ENCODE peak calls at places on chromosomes 13 and 19, in four cellular contexts. P is mesothelial cell of epicardium, R is BJ, K is omental fat pad. D is an unnamed sample.

GRCh38 chr19:34598217-34599155 is 78.5 kb downstream of the SCGB2B2 start:
- DNase-seq in K (no peak), P (no peak), R (no peak), D (no peak)

GRCh38 chr13:38530492-38530891 is 156.4 kb upstream of the FREM2 start:
- DNase-seq in K (no peak), P (no peak), R (peak), D (no peak)

GRCh38 chr13:95382411-95382810 is 81.2 kb upstream of the ABCC4 start:
- DNase-seq in P (no peak), R (no peak), K (no peak), D (no peak)

GRCh38 chr13:49148405-49148804 is 71.7 kb upstream of the MLNR start:
- DNase-seq in K (no peak), P (no peak), R (no peak), D (no peak)

GRCh38 chr19:14370169-14370998 is 10.9 kb upstream of the ADGRE5 start:
- DNase-seq in P (no peak), K (no peak), R (no peak), D (peak)

GRCh38 chr19:11005521-11005920 is 44.7 kb downstream of the SMARCA4 start:
- DNase-seq in K (no peak), R (no peak), P (no peak), D (no peak)

GRCh38 chr13:82224806-82225205 is 1657.5 kb downstream of the SLITRK1 start:
- DNase-seq in R (no peak), K (no peak), P (no peak), D (no peak)

GRCh38 chr19:10602330-10603083 is 15.4 kb upstream of the AP1M2 start:
- DNase-seq in K (peak), R (no peak), P (peak), D (peak)

GRCh38 chr19:33052352-33052972 is 12.2 kb downstream of the RHPN2 start:
- DNase-seq in R (no peak), K (no peak), P (no peak), D (no peak)

GRCh38 chr13:49216334-49216733 is 3.8 kb upstream of the MLNR start:
- DNase-seq in R (no peak), K (no peak), P (no peak), D (no peak)

GRCh38 chr19:5254543-5254942 is 86.1 kb downstream of the PTPRS start:
- DNase-seq in P (no peak), K (no peak), R (no peak), D (no peak)

GRCh38 chr19:49814010-49814409 is 918 bp upstream of the FUZ start:
- DNase-seq in K (no peak), P (no peak), R (no peak), D (no peak)

GRCh38 chr19:27742041-27742440 is 1470.9 kb downstream of the UQCRFS1 start:
- DNase-seq in K (no peak), R (no peak), P (no peak), D (no peak)

GRCh38 chr19:13039211-13039789 is 44.0 kb downstream of the NFIX start:
- DNase-seq in P (no peak), R (no peak), K (no peak), D (no peak)

GRCh38 chr13:97627566-97627965 is 193.6 kb downstream of the RAP2A start:
- DNase-seq in K (no peak), R (peak), P (no peak), D (no peak)

GRCh38 chr19:58406818-58407657 is 1.4 kb upstream of the ZNF584 start:
- DNase-seq in P (no peak), R (no peak), K (no peak), D (no peak)

GRCh38 chr13:113258655-113259054 is 38.4 kb upstream of the LAMP1 start:
- DNase-seq in P (no peak), R (no peak), K (no peak), D (no peak)

GRCh38 chr19:7018828-7019227 is 2.4 kb downstream of the MBD3L2B start:
- DNase-seq in R (no peak), P (no peak), K (no peak), D (no peak)

GRCh38 chr19:43847884-43848283 is 20.8 kb downstream of the ZNF283 start:
- DNase-seq in P (no peak), R (no peak), K (no peak), D (no peak)

GRCh38 chr19:31066385-31066784 is 282.9 kb downstream of the TSHZ3 start:
- DNase-seq in K (no peak), P (no peak), R (peak), D (no peak)

GRCh38 chr19:16366433-16367268 is 42.0 kb downstream of the KLF2 start:
- DNase-seq in P (no peak), K (no peak), R (no peak), D (peak)

GRCh38 chr13:30224732-30225131 is 82.6 kb downstream of the KATNAL1 start:
- DNase-seq in R (no peak), K (no peak), P (no peak), D (no peak)

GRCh38 chr13:102018716-102019115 is 383.1 kb downstream of the FGF14 start:
- DNase-seq in K (no peak), P (no peak), R (no peak), D (no peak)

GRCh38 chr13:43783820-43784219 is 3.0 kb downstream of the ENOX1 start:
- DNase-seq in P (no peak), K (no peak), R (no peak), D (no peak)

GRCh38 chr13:67086260-67086659 is 143.9 kb downstream of the PCDH9 start:
- DNase-seq in P (no peak), R (no peak), K (no peak), D (no peak)

GRCh38 chr19:35975608-35976214 is 19.3 kb upstream of the SDHAF1 start:
- DNase-seq in R (no peak), P (no peak), K (no peak), D (no peak)

GRCh38 chr13:26601669-26602068 is 44.2 kb downstream of the WASF3 start:
- DNase-seq in P (no peak), R (no peak), K (no peak), D (peak)

GRCh38 chr19:49413348-49413747 is 9.9 kb downstream of the PTH2 start:
- DNase-seq in R (no peak), K (no peak), P (no peak), D (no peak)

GRCh38 chr19:55447421-55448174 is 4.5 kb upstream of the SHISA7 start:
- DNase-seq in R (no peak), K (no peak), P (no peak), D (no peak)

GRCh38 chr19:3276341-3276799 is 51.9 kb downstream of the CELF5 start:
- DNase-seq in K (no peak), P (no peak), R (no peak), D (peak)

GRCh38 chr13:25330541-25330940 is 29.1 kb downstream of the NUP58 start:
- DNase-seq in R (no peak), K (no peak), P (no peak), D (no peak)

GRCh38 chr13:100883453-100883852 is 208.9 kb upstream of the TMTC4 start:
- DNase-seq in R (no peak), P (no peak), K (no peak), D (no peak)

GRCh38 chr13:78201411-78201810 is 282.8 kb upstream of the EDNRB start:
- DNase-seq in P (no peak), R (no peak), K (no peak), D (peak)

GRCh38 chr13:26133286-26133685 is 81.5 kb upstream of the SHISA2 start:
- DNase-seq in R (no peak), P (no peak), K (no peak), D (no peak)

GRCh38 chr19:40907968-40908735 is 26.1 kb upstream of the CYP2A7 start:
- DNase-seq in P (no peak), R (no peak), K (peak), D (no peak)

GRCh38 chr13:100600461-100600860 is 11.9 kb upstream of the GGACT start:
- DNase-seq in K (no peak), R (no peak), P (no peak), D (no peak)

GRCh38 chr13:35923347-35923746 is 207.8 kb downstream of the DCLK1 start:
- DNase-seq in P (no peak), R (no peak), K (no peak), D (no peak)

GRCh38 chr13:46313441-46314257 is 73.4 kb downstream of the RUBCNL start:
- DNase-seq in P (no peak), K (no peak), R (no peak), D (no peak)

GRCh38 chr13:46314587-46314986 is 72.5 kb downstream of the RUBCNL start:
- DNase-seq in K (no peak), R (no peak), P (no peak), D (no peak)

GRCh38 chr13:46315036-46315435 is 72.0 kb downstream of the RUBCNL start:
- DNase-seq in R (no peak), K (no peak), P (no peak), D (no peak)

GRCh38 chr13:46315491-46316075 is 71.5 kb downstream of the RUBCNL start:
- DNase-seq in K (no peak), P (no peak), R (no peak), D (no peak)

GRCh38 chr13:46317120-46317519 is 69.9 kb downstream of the RUBCNL start:
- DNase-seq in R (no peak), K (no peak), P (no peak), D (no peak)
- TF ChIP-seq CTCF in R (no peak), K (no peak), P (no peak), D (no peak)

GRCh38 chr19:47432091-47432490 is 12.8 kb upstream of the MEIS3 start:
- DNase-seq in P (no peak), R (no peak), K (no peak), D (no peak)

GRCh38 chr19:47429140-47429793 is 9.9 kb upstream of the MEIS3 start:
- DNase-seq in R (no peak), P (no peak), K (no peak), D (no peak)

GRCh38 chr19:47432499-47432898 is 13.2 kb upstream of the MEIS3 start:
- DNase-seq in R (no peak), K (no peak), P (no peak), D (no peak)

GRCh38 chr19:47428177-47428894 is 9.0 kb upstream of the MEIS3 start:
- DNase-seq in K (peak), R (peak), P (peak), D (peak)

DNA sequence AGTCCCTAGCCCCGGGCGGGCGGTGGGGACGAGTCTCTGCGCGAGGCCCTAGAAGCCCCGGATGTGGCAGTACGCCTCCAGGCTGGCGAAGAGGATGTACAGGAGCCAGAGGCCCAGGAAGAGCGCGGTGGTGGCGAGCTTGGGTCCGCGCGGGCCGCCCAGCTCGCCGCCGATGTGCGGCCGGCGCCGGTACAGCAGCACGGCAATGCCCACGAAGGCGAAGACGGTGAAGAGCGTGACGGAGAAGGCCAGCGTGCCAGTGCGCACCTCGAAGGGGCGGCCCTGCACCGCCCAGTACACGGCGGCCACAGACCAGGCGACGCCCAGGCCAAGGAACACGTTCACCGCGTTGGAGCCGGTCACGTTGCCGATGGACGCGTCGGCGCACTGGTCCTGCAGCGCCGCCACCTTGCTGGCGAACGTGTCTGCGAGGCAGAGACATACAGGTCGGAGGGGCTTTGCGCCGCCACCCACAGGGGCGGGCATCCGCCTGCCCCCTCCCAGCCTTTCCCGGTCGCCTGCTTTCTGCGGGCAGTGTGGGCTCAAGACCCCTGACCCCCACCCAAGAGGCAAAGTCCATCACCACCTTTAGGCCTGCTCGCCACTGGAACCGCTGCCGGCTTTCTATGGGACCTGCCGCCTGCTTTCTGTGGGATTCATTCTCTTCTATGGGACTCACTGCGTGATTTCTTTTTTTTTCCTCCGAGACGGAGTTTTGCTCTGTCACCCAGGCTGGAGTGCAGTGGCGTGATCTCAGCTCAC is 10.9 kb upstream of the MEIS3 start:
- DNase-seq in R (no peak), K (no peak), P (no peak), D (no peak)
- TF ChIP-seq CTCF in R (peak), K (no peak), P (peak), D (no peak)

GRCh38 chr13:37406031-37406430 is 192.5 kb downstream of the POSTN start:
- DNase-seq in R (no peak), K (no peak), P (no peak), D (no peak)

GRCh38 chr13:37409756-37410155 is 188.8 kb downstream of the POSTN start:
- DNase-seq in K (no peak), R (no peak), P (no peak), D (no peak)

GRCh38 chr13:37403776-37404497 is 194.6 kb downstream of the POSTN start:
- DNase-seq in K (no peak), P (no peak), R (peak), D (no peak)

GRCh38 chr13:37412271-37412683 is 186.3 kb downstream of the POSTN start:
- DNase-seq in K (no peak), R (no peak), P (no peak), D (no peak)

GRCh38 chr13:37407156-37407555 is 191.4 kb downstream of the POSTN start:
- DNase-seq in P (no peak), R (no peak), K (no peak), D (no peak)
- TF ChIP-seq CTCF in P (no peak), R (no peak), K (no peak), D (no peak)

DNA sequence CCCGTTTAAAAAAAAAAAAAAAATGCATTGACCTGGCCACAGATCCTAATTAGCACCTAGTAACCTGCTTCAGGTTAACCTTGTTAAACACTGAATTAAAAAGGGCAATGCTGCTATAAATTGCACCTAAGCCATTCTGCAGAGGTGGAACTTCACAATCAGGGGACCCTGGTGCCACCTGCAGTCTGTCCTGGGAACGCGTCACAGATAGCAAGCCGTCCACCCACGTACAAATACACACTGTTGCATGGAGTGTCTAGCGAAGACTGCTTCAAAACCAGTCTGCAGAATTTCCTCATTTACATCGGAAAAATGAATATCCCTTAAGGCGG is 169.3 kb downstream of the COL4A1 start:
- DNase-seq in R (no peak), P (no peak), K (no peak), D (peak)
- TF ChIP-seq CTCF in R (peak), P (no peak), K (no peak), D (peak)

DNA sequence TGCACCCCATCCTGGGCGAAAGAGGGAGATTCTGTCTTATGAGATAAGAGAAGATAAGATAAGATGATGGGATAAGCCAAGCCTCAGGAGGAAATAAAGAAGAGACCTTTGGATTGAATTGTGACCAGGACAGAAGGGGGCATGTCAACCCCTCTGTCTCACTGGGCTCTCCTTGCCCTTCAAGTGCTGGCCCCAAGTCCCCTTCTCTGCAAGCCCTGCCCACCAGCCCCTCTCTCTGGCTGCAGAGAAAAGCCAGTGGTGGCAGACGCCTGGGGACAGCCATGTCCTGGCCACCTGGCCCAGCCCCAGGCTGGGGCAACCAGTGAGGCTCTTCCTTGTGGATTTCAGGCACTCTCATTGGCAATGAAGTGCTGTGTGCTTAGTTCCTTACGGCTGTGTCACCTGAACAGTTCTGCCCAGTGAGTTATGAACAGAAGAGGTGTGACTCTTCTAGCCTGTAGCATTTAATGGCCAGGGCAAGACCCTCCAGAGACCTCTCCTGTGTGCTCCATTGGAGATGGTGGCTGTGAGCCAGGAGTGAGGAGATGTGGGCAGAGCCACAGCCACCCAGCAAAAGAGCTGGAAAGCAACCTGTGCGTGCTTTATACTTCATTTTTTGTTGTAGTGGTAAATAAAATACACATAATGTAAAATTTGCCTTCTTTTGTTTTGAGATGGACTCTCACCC is 6.1 kb upstream of the BTBD2 start:
- DNase-seq in R (no peak), P (no peak), K (no peak), D (no peak)
- TF ChIP-seq CTCF in R (no peak), P (no peak), K (no peak), D (no peak)

D was measured in GM10248.